ENCODE peak calls at places on chromosome 19, in seven cellular contexts. L is IMR-90, G is trophoblast cell, T is H1, S is mesendoderm, A is H9, Q is mesenchymal stem cell. H is an unnamed sample.
A peak's percentile ranks its signal among the peaks of the same experiment; 100 is the strongest.

GRCh38 chr19:2578911-2579677 is 103.2 kb downstream of the GADD45B start:
- DNase-seq in G (peak; percentile 91), A (peak; percentile 92), Q (peak; percentile 95), L (peak; percentile 89), S (peak; percentile 96), T (peak; percentile 91), H (peak; percentile 83)

GRCh38 chr19:33063356-33064116 is 1.2 kb downstream of the RHPN2 start:
- DNase-seq in Q (peak; percentile 37), G (peak; percentile 38), T (peak; percentile 60), S (no peak), A (peak; percentile 35), L (peak; percentile 30), H (peak; percentile 12)

GRCh38 chr19:45597425-45598111 is 4.4 kb downstream of the GPR4 start:
- DNase-seq in L (no peak), T (peak; percentile 63), S (no peak), Q (no peak), A (no peak), G (no peak), H (no peak)

GRCh38 chr19:12833747-12834417 is 497 bp downstream of the RTBDN start:
- DNase-seq in Q (no peak), S (peak; percentile 62), T (peak; percentile 79), L (no peak), G (no peak), A (peak; percentile 70), H (no peak)

GRCh38 chr19:10430505-10431253 is 10.3 kb downstream of the PDE4A start:
- DNase-seq in G (peak; percentile 51), S (no peak), Q (peak; percentile 53), L (peak; percentile 37), A (no peak), T (peak; percentile 61), H (no peak)

GRCh38 chr19:49430678-49431329 is 5.6 kb downstream of the GFY start:
- DNase-seq in T (no peak), S (peak; percentile 48), A (no peak), L (no peak), Q (no peak), G (no peak), H (no peak)

GRCh38 chr19:46624958-46625661 is at the start of gene PTGIR:
- DNase-seq in S (peak; percentile 58), G (peak; percentile 23), Q (peak; percentile 96), A (no peak), L (peak; percentile 78), T (no peak), H (no peak)

GRCh38 chr19:28949535-28949934 is 263.4 kb downstream of the UQCRFS1 start:
- DNase-seq in A (peak; percentile 38), G (no peak), S (peak; percentile 21), T (no peak), Q (no peak), L (no peak), H (no peak)

GRCh38 chr19:11041966-11042627 is 47.2 kb upstream of the LDLR start:
- DNase-seq in T (no peak), Q (no peak), L (no peak), A (no peak), G (no peak), S (no peak), H (no peak)

DNA sequence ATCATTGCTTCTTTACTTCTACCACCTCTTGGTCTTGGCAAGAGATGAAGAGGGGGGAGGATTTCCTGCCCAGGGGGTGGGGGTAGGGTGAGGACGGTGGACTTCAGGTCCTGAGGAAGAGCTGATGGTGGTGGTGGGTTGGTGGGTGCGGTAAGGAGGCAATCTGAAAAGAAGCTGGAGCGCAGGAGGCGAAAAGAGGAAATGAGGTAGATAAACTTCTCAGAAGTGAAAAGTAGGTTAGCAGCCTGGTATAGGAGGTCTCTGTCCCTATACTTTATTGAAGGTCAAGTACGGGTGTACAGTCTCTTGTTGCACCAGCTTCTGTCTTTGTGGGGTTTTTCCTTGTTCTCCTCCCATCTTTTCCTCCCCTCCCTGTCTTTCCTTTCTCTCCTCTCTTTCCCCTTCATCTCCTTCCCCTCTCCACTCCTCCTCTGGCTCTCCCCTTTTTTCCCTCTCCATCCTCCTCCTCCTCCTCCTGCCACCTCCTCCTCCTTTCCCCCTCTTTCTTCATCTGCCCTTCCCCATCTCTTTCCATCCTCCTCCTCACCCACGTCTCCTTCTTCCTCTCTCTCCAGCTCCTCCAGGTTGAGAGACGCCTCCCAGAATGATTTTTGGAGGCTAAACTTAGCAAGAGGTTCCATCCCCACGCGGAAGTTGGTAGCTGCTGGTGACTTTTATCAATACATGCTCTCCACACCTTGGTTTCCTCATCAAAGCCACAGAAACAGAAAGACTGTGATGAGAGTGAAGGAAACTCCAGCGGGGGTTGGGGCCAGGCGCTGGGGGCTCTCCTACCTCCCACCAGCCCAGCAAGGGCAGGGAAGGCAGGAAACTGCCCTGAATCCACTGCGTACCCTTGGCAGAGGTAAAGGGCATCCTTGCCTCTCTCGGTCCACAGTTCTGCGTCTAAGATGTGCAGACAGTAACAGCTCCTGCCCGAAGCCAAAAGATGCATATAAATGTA is 15.3 kb downstream of the TNFSF14 start:
- DNase-seq in L (no peak), Q (no peak), G (no peak), A (no peak), S (no peak), T (no peak), H (no peak)
- H3K27ac ChIP-seq in L (no peak overlapping the region), Q (no peak overlapping the region), G (no peak overlapping the region), A (no peak overlapping the region), S (peak overlapping the region; percentile 4), T (no peak overlapping the region), H (no peak overlapping the region)

DNA sequence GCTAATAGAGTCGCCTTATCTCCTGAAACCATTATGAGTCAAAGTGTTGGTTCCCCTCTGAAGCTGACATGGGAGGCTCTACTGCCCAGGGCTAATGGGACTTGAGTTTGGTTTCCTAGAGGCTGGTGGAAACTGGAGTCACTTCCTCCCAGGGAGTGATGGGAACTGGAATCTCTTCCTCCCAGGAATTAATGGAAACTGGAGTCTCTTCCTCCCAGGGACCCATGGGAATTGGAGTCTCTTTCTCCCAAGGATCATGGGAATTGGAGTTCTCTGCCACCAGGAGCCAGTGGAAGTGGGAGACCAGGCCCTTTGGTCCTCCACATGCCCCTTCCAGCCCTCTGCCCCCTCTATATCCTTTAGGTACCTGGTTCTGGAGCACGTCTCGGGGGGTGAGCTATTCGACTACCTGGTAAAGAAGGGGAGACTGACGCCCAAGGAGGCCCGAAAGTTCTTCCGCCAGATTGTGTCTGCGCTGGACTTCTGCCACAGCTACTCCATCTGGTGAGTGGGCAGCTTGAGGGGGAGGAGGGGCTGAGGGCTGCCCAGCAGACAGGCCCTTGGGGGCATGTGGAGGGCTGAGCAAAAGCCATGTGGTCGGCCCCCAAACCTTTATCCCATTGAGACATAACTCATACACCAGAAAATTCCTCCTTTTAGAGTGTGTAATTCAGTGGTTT is 5.5 kb downstream of the BRSK1 start:
- DNase-seq in A (no peak), Q (no peak), G (no peak), S (peak; percentile 54), L (no peak), T (no peak), H (no peak)
- H2BK5ac ChIP-seq in A (no peak overlapping the region), Q (no peak overlapping the region), G (no peak overlapping the region), S (no peak overlapping the region), L (no peak overlapping the region), T (no peak overlapping the region), H (no peak overlapping the region)

GRCh38 chr19:18147396-18147795 is 5.6 kb upstream of the PIK3R2 start:
- DNase-seq in T (no peak), L (no peak), S (no peak), Q (no peak), G (no peak), A (no peak), H (no peak)

GRCh38 chr19:18145391-18145999 is 7.5 kb upstream of the PIK3R2 start:
- DNase-seq in G (no peak), Q (no peak), S (no peak), T (no peak), A (no peak), L (no peak), H (no peak)

GRCh38 chr19:18143902-18144301 is 9.1 kb upstream of the PIK3R2 start:
- DNase-seq in L (no peak), S (no peak), A (no peak), T (no peak), G (no peak), Q (no peak), H (no peak)

GRCh38 chr19:18144361-18144760 is 8.6 kb upstream of the PIK3R2 start:
- DNase-seq in A (no peak), T (no peak), Q (no peak), L (no peak), G (no peak), S (no peak), H (no peak)

DNA sequence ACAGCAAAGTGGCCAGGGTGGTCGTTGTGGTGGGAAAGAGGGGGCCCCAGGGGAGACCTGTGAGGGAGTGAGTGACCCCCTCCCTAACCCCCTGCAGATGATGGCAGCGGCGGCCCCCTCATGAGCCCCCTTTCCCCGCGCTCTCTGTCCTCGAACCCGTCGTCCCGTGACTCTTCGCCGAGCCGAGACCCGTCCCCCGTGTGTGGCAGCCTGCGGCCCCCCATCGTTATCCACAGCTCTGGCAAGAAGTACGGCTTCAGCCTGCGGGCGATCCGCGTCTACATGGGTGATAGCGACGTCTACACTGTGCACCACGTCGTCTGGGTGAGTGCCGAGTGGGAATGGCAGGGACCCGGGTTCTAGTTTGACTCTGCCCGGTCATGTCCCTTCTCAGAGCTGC is 8.1 kb upstream of the PIK3R2 start:
- DNase-seq in A (no peak), S (no peak), G (no peak), Q (no peak), L (no peak), T (no peak), H (no peak)
- H2BK120ac ChIP-seq in A (no peak overlapping the region), S (no peak overlapping the region), G (no peak overlapping the region), Q (no peak overlapping the region), L (no peak overlapping the region), T (no peak overlapping the region), H (peak overlapping the region; percentile 9)

DNA sequence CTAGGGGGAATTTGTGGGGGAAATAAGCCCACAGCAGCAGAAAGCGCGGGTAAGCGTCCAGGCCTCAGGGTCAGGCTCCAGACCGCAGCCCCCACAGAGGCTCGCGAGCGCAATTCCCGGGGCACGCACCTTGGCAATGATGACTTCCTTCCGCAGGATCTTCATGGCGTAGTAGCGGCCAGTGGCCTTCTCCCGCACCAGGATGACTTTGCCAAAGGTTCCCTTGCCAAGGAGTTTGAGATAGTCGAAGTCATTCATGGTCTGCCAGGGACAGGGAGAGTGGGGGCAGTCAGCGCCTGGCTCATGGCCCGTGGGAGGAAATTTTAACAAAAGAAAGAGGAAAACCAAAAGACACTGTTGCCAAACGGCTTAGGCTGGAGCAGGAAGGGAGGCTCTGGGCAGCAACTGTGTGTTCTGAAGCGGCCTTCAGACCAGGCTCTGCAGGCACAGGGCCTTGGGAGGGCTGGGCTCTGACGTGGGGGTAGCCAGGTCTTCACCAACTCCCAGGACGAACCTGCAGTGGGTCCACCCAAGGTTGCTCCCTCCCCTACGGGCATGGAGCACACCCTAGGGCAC is 15.4 kb upstream of the CCNP start:
- DNase-seq in T (no peak), S (no peak), G (no peak), A (no peak), L (no peak), Q (no peak), H (no peak)
- H3K27ac ChIP-seq in T (no peak overlapping the region), S (no peak overlapping the region), G (no peak overlapping the region), A (no peak overlapping the region), L (no peak overlapping the region), Q (no peak overlapping the region), H (no peak overlapping the region)

GRCh38 chr19:4571305-4571917 is 11.9 kb upstream of the SEMA6B start:
- DNase-seq in G (no peak), Q (no peak), S (no peak), A (no peak), L (no peak), T (no peak), H (no peak)
- H2BK5ac ChIP-seq in G (no peak overlapping the region), Q (no peak overlapping the region), S (no peak overlapping the region), A (no peak overlapping the region), L (no peak overlapping the region), T (no peak overlapping the region), H (no peak overlapping the region)